ENCODE peak calls at places on chromosomes 3 and 15, in nine cellular contexts. O is NCI-H774; K is HEK293T; H is fibroblast of lung; E is body of pancreas; C is RWPE1; A is naive thymus-derived CD8-positive, alpha-beta T cell; D is cardiac muscle cell; F is activated T-cell treated with anti-CD3 and anti-CD28 coated beads, Interleukin-2, amount 50 U/mL, for 72 hours. R is an unnamed sample.

GRCh38 chr3:140953028-140953960 is 11.7 kb downstream of the SLC25A36 start:
- DNase-seq in O (no peak), K (peak), H (peak), E (no peak), C (peak), A (no peak), D (peak), F (no peak), R (peak)

GRCh38 chr3:189337672-189338071 is 165.9 kb downstream of the TPRG1 start:
- DNase-seq in O (no peak), K (no peak), H (no peak), E (no peak), C (no peak), A (no peak), D (no peak), F (no peak), R (no peak)

GRCh38 chr3:5006755-5007202 is 27.5 kb downstream of the BHLHE40 start:
- DNase-seq in O (no peak), K (no peak), H (no peak), E (no peak), C (no peak), A (no peak), D (no peak), F (peak), R (no peak)

GRCh38 chr3:15989419-15989818 is 185.1 kb upstream of the GALNT15 start:
- DNase-seq in O (no peak), K (no peak), H (no peak), E (no peak), C (no peak), A (no peak), D (peak), F (no peak), R (no peak)

GRCh38 chr3:30951806-30952205 is 57.3 kb upstream of the GADL1 start:
- DNase-seq in O (no peak), K (no peak), H (no peak), E (no peak), C (no peak), A (no peak), D (peak), F (no peak), R (no peak)

GRCh38 chr3:183734750-183735284 is 37.2 kb downstream of the YEATS2 start:
- DNase-seq in O (no peak), K (no peak), H (no peak), E (no peak), C (no peak), A (no peak), D (peak), F (no peak), R (no peak)

GRCh38 chr3:22542311-22542710 is 660.8 kb upstream of the UBE2E2 start:
- DNase-seq in O (no peak), K (no peak), H (peak), E (no peak), C (peak), A (no peak), D (peak), F (no peak), R (peak)

GRCh38 chr3:79040701-79041100 is 727.1 kb downstream of the ROBO1 start:
- DNase-seq in O (no peak), K (no peak), H (peak), E (no peak), C (peak), A (no peak), D (peak), F (no peak), R (peak)

GRCh38 chr15:40493089-40493840 is 22.5 kb downstream of the CHST14 start:
- DNase-seq in O (no peak), K (no peak), H (no peak), E (no peak), C (peak), A (no peak), D (no peak), F (peak), R (no peak)

GRCh38 chr15:57135800-57136199 is 217.4 kb downstream of the TCF12 start:
- DNase-seq in O (no peak), K (no peak), H (no peak), E (no peak), C (no peak), A (no peak), D (no peak), F (no peak), R (no peak)

GRCh38 chr3:158747417-158747816 is 15.2 kb upstream of the RARRES1 start:
- DNase-seq in O (no peak), K (no peak), H (no peak), E (no peak), C (no peak), A (no peak), D (no peak), F (no peak), R (no peak)

R was measured in non-pigmented ciliary epithelial cell.